ENCODE peak calls at places on chromosome 5, in nine cellular contexts. R is uterus, J is gastrocnemius medialis, A is lower lobe of right lung, B is colonic mucosa, O is iPS DF 6.9, D is PC-3, G is sigmoid colon, S is endothelial cell of umbilical vein. L is an unnamed sample.

GRCh38 chr5:170986598-170986997 is 124.8 kb downstream of the RANBP17 start:
- DNase-seq in R (no peak), S (peak; percentile 78), B (no peak), O (no peak), G (no peak), A (no peak), D (peak; percentile 29), J (no peak), L (peak; percentile 2)

GRCh38 chr5:115329475-115329874 is 33.0 kb upstream of the CCDC112 start:
- DNase-seq in G (no peak), S (no peak), J (no peak), A (no peak), O (no peak), D (no peak), R (no peak), B (no peak), L (no peak)

GRCh38 chr5:74266836-74267235 is 373.7 kb downstream of the ENC1 start:
- DNase-seq in O (no peak), A (no peak), J (no peak), B (no peak), R (no peak), D (no peak), G (no peak), S (no peak), L (no peak)

GRCh38 chr5:39138892-39139291 is 64.7 kb upstream of the RICTOR start:
- DNase-seq in B (no peak), R (no peak), D (peak; percentile 97), O (no peak), G (no peak), S (peak; percentile 77), J (no peak), A (no peak), L (no peak)

GRCh38 chr5:6475626-6476312 is 27.1 kb downstream of the UBE2QL1 start:
- DNase-seq in G (no peak), D (peak; percentile 50), A (no peak), O (peak; percentile 33), R (no peak), B (no peak), J (no peak), S (no peak), L (no peak)

GRCh38 chr5:158701406-158702177 is 398.1 kb downstream of the EBF1 start:
- DNase-seq in D (peak; percentile 66), O (no peak), A (no peak), G (no peak), B (no peak), S (no peak), R (no peak), J (no peak), L (no peak)

GRCh38 chr5:104611419-104611818 is 1048.8 kb upstream of the NUDT12 start:
- DNase-seq in R (no peak), O (no peak), A (no peak), J (no peak), D (no peak), G (no peak), S (peak; percentile 3), B (no peak), L (no peak)

GRCh38 chr5:100553209-100553608 is 18.0 kb downstream of the FAM174A start:
- DNase-seq in A (no peak), S (no peak), R (no peak), G (no peak), O (no peak), B (no peak), D (no peak), J (no peak), L (no peak)

GRCh38 chr5:136013559-136013958 is 15.2 kb upstream of the TGFBI start:
- DNase-seq in G (no peak), R (no peak), A (no peak), S (no peak), D (no peak), O (no peak), J (no peak), B (no peak), L (no peak)

GRCh38 chr5:80877592-80877991 is 82.6 kb upstream of the RASGRF2 start:
- DNase-seq in O (no peak), G (no peak), D (no peak), S (no peak), J (no peak), B (no peak), R (no peak), A (no peak), L (no peak)

GRCh38 chr5:148455055-148455675 is 71.4 kb downstream of the FBXO38 start:
- DNase-seq in B (no peak), D (no peak), G (no peak), O (no peak), S (no peak), J (no peak), A (no peak), R (no peak), L (peak; percentile 83)

GRCh38 chr5:147037517-147038205 is 159.1 kb upstream of the PPP2R2B start:
- DNase-seq in S (peak; percentile 13), B (no peak), R (no peak), J (no peak), O (no peak), G (no peak), A (no peak), D (peak; percentile 78), L (no peak)

GRCh38 chr5:167504276-167504675 is 787.2 kb upstream of the WWC1 start:
- DNase-seq in S (no peak), R (no peak), B (no peak), O (no peak), J (no peak), D (no peak), A (no peak), G (no peak), L (no peak)

GRCh38 chr5:69261034-69261433 is 26.3 kb downstream of the CDK7 start:
- DNase-seq in O (no peak), R (no peak), A (no peak), J (no peak), D (peak; percentile 19), G (no peak), S (peak; percentile 85), B (no peak), L (no peak)

GRCh38 chr5:117431091-117431490 is 856.5 kb upstream of the SEMA6A start:
- DNase-seq in O (no peak), G (no peak), A (no peak), J (no peak), R (no peak), S (no peak), B (no peak), D (no peak), L (no peak)

GRCh38 chr5:139132515-139132914 is 65.7 kb downstream of the SIL1 start:
- DNase-seq in D (no peak), J (peak; percentile 58), O (no peak), G (peak; percentile 83), A (no peak), S (no peak), B (no peak), R (peak; percentile 33), L (no peak)

GRCh38 chr5:136182618-136183017 is 10.3 kb downstream of the SMIM32 start:
- DNase-seq in J (no peak), R (no peak), B (no peak), D (no peak), G (no peak), O (no peak), A (no peak), S (no peak), L (no peak)

GRCh38 chr5:4628645-4629385 is 511.3 kb upstream of the ADAMTS16 start:
- DNase-seq in R (no peak), J (no peak), S (no peak), B (no peak), A (no peak), O (no peak), G (no peak), D (no peak), L (no peak)

GRCh38 chr5:32147236-32147635 is 26.9 kb downstream of the GOLPH3 start:
- DNase-seq in B (no peak), S (no peak), G (no peak), R (no peak), D (no peak), A (no peak), O (no peak), J (no peak), L (no peak)

GRCh38 chr5:32147959-32148358 is 26.2 kb downstream of the GOLPH3 start:
- DNase-seq in B (no peak), A (no peak), O (no peak), D (no peak), G (no peak), R (no peak), S (no peak), J (no peak), L (no peak)

GRCh38 chr5:32144637-32145207 is 29.4 kb downstream of the GOLPH3 start:
- DNase-seq in G (no peak), B (no peak), R (no peak), A (no peak), S (no peak), O (no peak), D (no peak), J (no peak), L (no peak)

GRCh38 chr5:32143991-32144636 is 30.0 kb downstream of the GOLPH3 start:
- DNase-seq in J (no peak), O (no peak), S (no peak), B (no peak), A (no peak), G (no peak), R (no peak), D (no peak), L (no peak)

GRCh38 chr5:32145378-32145777 is 28.7 kb downstream of the GOLPH3 start:
- DNase-seq in G (no peak), O (no peak), B (no peak), J (no peak), R (no peak), S (no peak), D (no peak), A (no peak), L (no peak)
- H3K27ac ChIP-seq in G (no peak overlapping the region), O (no peak overlapping the region), B (no peak overlapping the region), J (peak overlapping the region; percentile 51), R (no peak overlapping the region), S (no peak overlapping the region), D (no peak overlapping the region), A (no peak overlapping the region), L (no peak overlapping the region)

DNA sequence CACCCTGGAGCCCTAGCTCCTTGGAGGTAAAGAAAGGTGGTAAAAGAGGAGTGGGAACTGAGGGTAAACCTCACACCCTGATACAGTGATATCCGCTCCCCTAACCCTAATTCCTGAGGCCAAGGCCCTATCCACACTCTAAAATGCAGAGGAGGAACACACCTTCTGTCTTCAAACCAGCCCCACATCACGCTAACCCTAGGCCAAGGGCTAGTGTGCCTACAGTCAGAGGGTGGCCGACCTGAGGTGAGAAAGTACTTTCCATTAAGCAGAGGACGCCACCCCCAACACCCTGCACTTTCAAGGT is 590 bp downstream of the HDAC3 start:
- DNase-seq in D (no peak), A (no peak), O (no peak), R (no peak), B (no peak), G (no peak), J (no peak), S (no peak), L (no peak)
- H3K27ac ChIP-seq in D (no peak overlapping the region), A (peak overlapping the region; percentile 79), O (no peak overlapping the region), R (peak overlapping the region; percentile 44), B (peak overlapping the region; percentile 58), G (peak overlapping the region; percentile 76), J (peak overlapping the region; percentile 90), S (no peak overlapping the region), L (no peak overlapping the region)

GRCh38 chr5:17223375-17224185 is 6.1 kb downstream of the BASP1 start:
- DNase-seq in J (no peak), A (no peak), G (no peak), D (no peak), R (no peak), O (no peak), B (no peak), S (no peak), L (no peak)
- H3K27ac ChIP-seq in J (no peak overlapping the region), A (no peak overlapping the region), G (no peak overlapping the region), D (no peak overlapping the region), R (no peak overlapping the region), O (no peak overlapping the region), B (no peak overlapping the region), S (no peak overlapping the region), L (no peak overlapping the region)

GRCh38 chr5:2027790-2028189 is 145.1 kb upstream of the IRX4 start:
- DNase-seq in R (no peak), A (no peak), D (no peak), J (no peak), O (no peak), B (no peak), G (no peak), S (no peak), L (no peak)
- H3K27ac ChIP-seq in R (peak overlapping the region; percentile 28), A (no peak overlapping the region), D (no peak overlapping the region), J (no peak overlapping the region), O (no peak overlapping the region), B (no peak overlapping the region), G (no peak overlapping the region), S (no peak overlapping the region), L (no peak overlapping the region)